ENCODE peak calls at places on chromosomes 4 and X, in seven cellular contexts. P is IMR-90, N is mesendoderm, Q is mesenchymal stem cell, D is H9, T is trophoblast cell, F is H1. J is an unnamed sample.

GRCh38 chrX:130170752-130171445 is 863 bp upstream of the RAB33A start:
- DNase-seq in P (no peak), Q (peak), F (peak), N (peak), T (peak), D (peak), J (peak)

GRCh38 chrX:119755981-119756533 is 2.3 kb upstream of the SOWAHD start:
- DNase-seq in D (no peak), N (no peak), P (peak), T (peak), F (no peak), Q (peak), J (no peak)

GRCh38 chrX:30657542-30658238 is 4.5 kb downstream of the GK start:
- DNase-seq in P (peak), F (no peak), D (no peak), N (no peak), Q (no peak), T (no peak), J (no peak)

GRCh38 chr4:2065106-2065930 is 6.2 kb downstream of the NAT8L start:
- DNase-seq in P (no peak), D (no peak), F (no peak), Q (no peak), T (no peak), N (no peak), J (no peak)

GRCh38 chr4:154565704-154566103 is 2.9 kb downstream of the FGB start:
- DNase-seq in N (no peak), F (no peak), Q (no peak), D (no peak), P (no peak), T (no peak), J (no peak)

GRCh38 chr4:47002593-47002992 is 9.2 kb upstream of the GABRA4 start:
- DNase-seq in D (no peak), T (peak), P (peak), N (no peak), F (no peak), Q (peak), J (no peak)

GRCh38 chrX:47958943-47959342 is 44.8 kb downstream of the ZNF182 start:
- DNase-seq in P (no peak), N (peak), Q (no peak), T (peak), F (no peak), D (peak), J (no peak)

GRCh38 chr4:3369781-3370660 is 71.7 kb upstream of the HGFAC start:
- DNase-seq in N (peak), F (peak), Q (peak), P (peak), D (peak), T (peak), J (peak)

GRCh38 chrX:136598631-136599030 is 49.3 kb upstream of the CD40LG start:
- DNase-seq in N (no peak), P (no peak), Q (no peak), F (no peak), D (no peak), T (no peak), J (no peak)

GRCh38 chr4:5895287-5895686 is 2.4 kb upstream of the CRMP1 start:
- DNase-seq in Q (no peak), F (no peak), N (no peak), D (no peak), T (no peak), P (peak), J (no peak)

GRCh38 chr4:55838356-55838755 is 15.1 kb upstream of the EXOC1 start:
- DNase-seq in Q (peak), T (peak), F (no peak), N (no peak), D (no peak), P (peak), J (no peak)

GRCh38 chr4:8731364-8731763 is 138.8 kb downstream of the CPZ start:
- DNase-seq in T (no peak), D (peak), N (no peak), F (no peak), Q (no peak), P (no peak), J (no peak)

GRCh38 chr4:86939123-86939522 is 4.3 kb downstream of the AFF1 start:
- DNase-seq in D (no peak), F (no peak), P (no peak), Q (peak), N (no peak), T (peak), J (no peak)

GRCh38 chrX:29662759-29663503 is 552.4 kb upstream of the MAGEB2 start:
- DNase-seq in T (peak), D (no peak), P (peak), N (peak), F (no peak), Q (peak), J (no peak)

GRCh38 chr4:161097821-161098220 is 1066.0 kb downstream of the FSTL5 start:
- DNase-seq in D (no peak), F (no peak), T (no peak), N (no peak), P (no peak), Q (no peak), J (no peak)

DNA sequence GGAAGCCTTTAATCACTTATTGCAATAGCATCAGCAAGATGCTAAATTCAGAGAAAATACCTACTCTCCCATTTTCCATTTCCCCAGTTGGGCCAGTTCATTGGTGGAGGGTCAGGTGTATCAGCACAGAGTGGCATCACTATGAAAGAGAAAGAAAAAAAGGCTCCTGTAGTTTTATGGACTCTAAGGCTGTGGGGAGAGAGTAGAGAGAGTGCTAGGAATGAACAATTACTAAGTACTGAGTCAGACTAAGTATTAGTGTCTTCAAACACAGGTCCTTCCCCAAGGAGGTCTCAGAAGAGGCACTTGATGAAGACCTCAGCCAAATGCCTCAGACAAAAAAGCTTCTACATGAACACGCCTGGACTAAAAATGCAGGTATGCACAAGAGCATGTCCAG is 1061.9 kb downstream of the FSTL5 start:
- DNase-seq in P (no peak), T (no peak), F (no peak), Q (no peak), D (no peak), N (no peak), J (no peak)
- H3K18ac ChIP-seq in P (no peak), T (no peak), F (no peak), Q (no peak), D (no peak), N (no peak), J (no peak)

DNA sequence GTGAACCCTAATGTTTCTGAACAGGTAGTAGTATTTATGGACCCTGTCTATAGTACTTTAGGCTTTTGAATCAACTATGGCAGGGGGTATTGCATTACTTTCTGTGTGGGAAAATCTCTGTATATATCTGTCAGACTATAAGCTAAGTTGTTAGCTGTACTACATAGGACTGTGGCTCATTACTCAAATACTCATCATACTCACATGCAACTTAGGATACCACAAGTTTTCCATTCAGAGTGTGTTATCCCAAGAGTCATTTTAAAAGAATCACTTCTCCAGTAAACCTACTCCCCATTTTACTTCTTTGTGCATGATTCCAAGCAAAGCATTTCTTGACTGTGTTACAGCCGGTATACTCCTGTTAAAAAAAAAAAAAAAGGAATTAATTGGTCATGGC is 95.6 kb downstream of the PHOX2B start:
- DNase-seq in T (no peak), Q (peak), D (no peak), F (no peak), P (no peak), N (no peak), J (no peak)
- H3K4ac ChIP-seq in T (no peak), Q (no peak), D (no peak), F (no peak), P (no peak), N (no peak), J (no peak)

GRCh38 chr4:140463610-140464009 is 34.5 kb downstream of the MGAT4D start:
- DNase-seq in T (no peak), N (no peak), F (no peak), Q (no peak), P (no peak), D (no peak), J (no peak)

GRCh38 chr4:140463182-140463581 is 34.9 kb downstream of the MGAT4D start:
- DNase-seq in P (no peak), F (no peak), T (no peak), N (no peak), D (no peak), Q (no peak), J (no peak)
- H3K18ac ChIP-seq in P (no peak), F (no peak), T (no peak), N (no peak), D (no peak), Q (no peak), J (no peak)

GRCh38 chr4:89469512-89469911 is 161.9 kb upstream of the GPRIN3 start:
- DNase-seq in F (no peak), T (no peak), Q (no peak), D (no peak), N (no peak), P (peak), J (no peak)

GRCh38 chr4:89469930-89470375 is 162.4 kb upstream of the GPRIN3 start:
- DNase-seq in P (peak), T (peak), F (no peak), N (no peak), D (no peak), Q (peak), J (no peak)

DNA sequence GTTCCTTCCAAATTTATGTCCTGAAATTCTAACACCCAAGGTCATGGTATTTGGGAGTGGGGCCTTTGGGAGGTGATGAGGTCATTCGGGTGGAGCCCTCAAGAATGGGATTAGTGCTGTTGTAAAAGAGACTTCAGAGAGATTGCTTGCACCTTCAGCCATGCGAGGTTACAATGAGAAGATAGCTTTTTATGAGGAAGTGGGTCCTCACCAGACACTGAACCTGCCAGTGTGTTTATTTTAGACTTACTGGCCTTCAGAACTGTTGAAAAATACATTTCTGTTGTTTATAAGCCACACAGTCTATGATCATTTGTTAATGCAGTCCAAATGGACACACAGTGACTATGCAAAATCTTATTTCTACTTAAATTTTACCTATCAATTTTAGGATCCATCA is 161.0 kb upstream of the GPRIN3 start:
- DNase-seq in T (no peak), N (no peak), Q (no peak), P (no peak), D (no peak), F (no peak), J (no peak)
- H3K4ac ChIP-seq in T (no peak), N (no peak), Q (peak), P (peak), D (no peak), F (no peak), J (no peak)

GRCh38 chr4:38396845-38397547 is 267.0 kb upstream of the KLF3 start:
- DNase-seq in P (no peak), Q (no peak), D (no peak), F (no peak), N (no peak), T (no peak), J (no peak)

GRCh38 chr4:38406243-38406642 is 257.8 kb upstream of the KLF3 start:
- DNase-seq in D (no peak), F (no peak), P (no peak), Q (no peak), T (no peak), N (no peak), J (no peak)

GRCh38 chr4:38396091-38396490 is 267.9 kb upstream of the KLF3 start:
- DNase-seq in P (no peak), D (no peak), T (no peak), N (no peak), Q (no peak), F (no peak), J (no peak)

GRCh38 chr4:38400946-38401345 is 263.1 kb upstream of the KLF3 start:
- DNase-seq in P (no peak), D (no peak), T (no peak), F (no peak), N (no peak), Q (no peak), J (no peak)
- H3K18ac ChIP-seq in P (no peak), D (no peak), T (no peak), F (no peak), N (no peak), Q (no peak), J (no peak)

DNA sequence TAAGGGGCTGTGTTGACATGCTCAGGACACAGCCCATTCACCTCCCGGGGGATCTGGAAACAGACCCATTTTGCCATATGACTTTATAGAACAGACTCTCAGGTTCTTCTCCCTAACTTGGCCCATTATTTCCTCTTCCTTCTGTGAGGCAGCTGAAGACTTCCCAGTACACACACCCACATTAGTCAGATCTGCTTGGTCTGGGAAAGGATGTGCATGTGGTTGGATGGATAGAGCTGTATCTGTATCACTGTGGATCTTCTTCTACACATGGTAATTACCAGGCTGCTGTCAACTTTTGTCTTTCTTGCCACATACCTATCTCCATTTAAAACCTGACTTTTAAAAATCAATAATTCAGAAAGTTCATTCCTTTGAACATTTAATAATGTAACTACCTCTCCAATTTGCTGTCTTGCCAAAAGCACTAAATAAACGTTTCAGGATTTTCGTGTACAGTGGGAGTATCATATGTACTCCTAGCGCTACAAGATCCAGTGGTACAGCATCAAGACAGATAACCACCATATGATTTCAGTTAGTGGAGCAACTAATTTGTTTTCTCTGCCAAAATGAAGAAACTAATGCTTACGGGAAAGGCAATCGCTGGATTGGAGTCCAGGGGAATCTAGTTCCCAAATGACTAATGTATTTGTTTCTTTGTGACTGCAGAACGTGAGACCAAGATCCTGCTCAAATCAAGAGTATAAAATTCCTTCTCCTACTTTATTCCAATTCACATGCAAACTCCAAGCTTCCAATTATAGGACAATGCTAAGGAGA is 134.1 kb upstream of the MAP3K15 start:
- DNase-seq in F (no peak), Q (no peak), N (no peak), D (no peak), T (no peak), P (peak), J (no peak)
- H3K4ac ChIP-seq in F (no peak), Q (no peak), N (no peak), D (no peak), T (peak), P (peak), J (no peak)

GRCh38 chrX:132483523-132483922 is 5.3 kb downstream of the MBNL3 start:
- DNase-seq in P (no peak), Q (no peak), N (no peak), D (no peak), T (no peak), F (no peak), J (no peak)
- H3K18ac ChIP-seq in P (no peak), Q (no peak), N (no peak), D (no peak), T (no peak), F (no peak), J (no peak)

GRCh38 chr4:14545796-14546195 is 456.5 kb upstream of the CPEB2 start:
- DNase-seq in P (no peak), F (no peak), N (no peak), Q (no peak), T (no peak), D (no peak), J (no peak)
- H3K4ac ChIP-seq in P (no peak), F (no peak), N (no peak), Q (no peak), T (no peak), D (no peak), J (no peak)

DNA sequence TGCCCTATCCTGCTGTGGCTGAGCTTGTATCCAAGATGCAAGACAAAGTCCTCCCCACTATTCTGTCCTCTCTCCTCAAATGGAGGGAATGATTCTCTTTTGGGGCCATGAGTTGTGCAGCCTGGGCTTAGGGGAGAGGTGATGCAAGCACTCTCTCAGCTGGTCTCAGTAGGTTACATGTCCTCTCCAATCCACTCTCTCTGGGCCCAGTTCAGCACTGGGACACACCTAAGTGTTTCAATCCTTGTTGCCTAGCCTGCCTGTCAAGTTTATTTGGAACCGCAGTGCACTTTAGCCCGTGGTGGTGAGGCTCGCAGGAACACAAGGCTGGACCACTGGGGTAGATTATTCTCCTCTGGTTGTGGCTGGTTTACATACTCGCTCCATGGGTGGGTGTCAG is 23.8 kb upstream of the TMPRSS11D start:
- DNase-seq in T (no peak), F (no peak), D (no peak), N (no peak), Q (no peak), P (no peak), J (no peak)
- H3K18ac ChIP-seq in T (no peak), F (no peak), D (no peak), N (no peak), Q (no peak), P (no peak), J (no peak)

GRCh38 chr4:148007789-148008188 is 275.9 kb downstream of the ARHGAP10 start:
- DNase-seq in Q (no peak), T (no peak), D (no peak), P (peak), F (no peak), N (peak), J (no peak)
- H3K4ac ChIP-seq in Q (no peak), T (no peak), D (no peak), P (peak), F (no peak), N (no peak), J (no peak)

J was measured in neuronal stem cell.